ENCODE peak calls at places on chromosomes 16 and 17, in five cellular contexts. B is HCT116, N is GM23338, D is HepG2, E is upper lobe of left lung. Z is an unnamed sample.

GRCh38 chr17:82173351-82174041 is 39.1 kb downstream of the CCDC57 start:
- ATAC-seq in B (peak), N (peak), D (no peak), E (no peak), Z (no peak)

GRCh38 chr17:34241062-34241461 is 14.0 kb upstream of the CCL2 start:
- ATAC-seq in B (no peak), N (no peak), D (no peak), E (peak), Z (peak)

GRCh38 chr17:1467258-1467657 is 11.2 kb upstream of the CRK start:
- ATAC-seq in B (no peak), N (no peak), D (no peak), E (no peak), Z (no peak)

GRCh38 chr17:76753061-76753961 is 15.4 kb downstream of the MFSD11 start:
- ATAC-seq in B (no peak), N (no peak), D (no peak), E (no peak), Z (no peak)

GRCh38 chr17:6427284-6427781 is 7.6 kb downstream of the AIPL1 start:
- ATAC-seq in B (no peak), N (no peak), D (no peak), E (no peak), Z (no peak)

GRCh38 chr16:49024896-49025295 is 256.7 kb downstream of the CBLN1 start:
- ATAC-seq in B (no peak), N (no peak), D (peak), E (no peak), Z (no peak)

GRCh38 chr17:44738214-44738906 is 20.4 kb upstream of the ADAM11 start:
- ATAC-seq in B (no peak), N (peak), D (no peak), E (no peak), Z (no peak)

GRCh38 chr16:68884391-68884790 is 41.1 kb downstream of the TANGO6 start:
- ATAC-seq in B (no peak), N (no peak), D (no peak), E (no peak), Z (no peak)

GRCh38 chr17:44197980-44198720 is 1.5 kb downstream of the ATXN7L3 start:
- ATAC-seq in B (peak), N (peak), D (no peak), E (peak), Z (no peak)

GRCh38 chr17:32240745-32241144 is 24.9 kb upstream of the RHBDL3 start:
- ATAC-seq in B (no peak), N (peak), D (no peak), E (no peak), Z (no peak)

GRCh38 chr17:73203135-73203787 is 10.4 kb downstream of the COG1 start:
- ATAC-seq in B (no peak), N (no peak), D (peak), E (peak), Z (peak)

GRCh38 chr16:58127033-58127556 is 2.1 kb downstream of the CFAP20 start:
- ATAC-seq in B (no peak), N (no peak), D (no peak), E (peak), Z (no peak)

GRCh38 chr16:83273504-83274173 is 534.1 kb upstream of the HSBP1 start:
- ATAC-seq in B (no peak), N (no peak), D (no peak), E (no peak), Z (no peak)

GRCh38 chr17:76163919-76164318 is 22.9 kb upstream of the FOXJ1 start:
- ATAC-seq in B (no peak), N (peak), D (no peak), E (no peak), Z (no peak)

GRCh38 chr17:3697157-3697515 is 1.2 kb upstream of the P2RX5 start:
- ATAC-seq in B (no peak), N (no peak), D (no peak), E (no peak), Z (no peak)

GRCh38 chr16:17437142-17437720 is 33.5 kb downstream of the XYLT1 start:
- ATAC-seq in B (no peak), N (no peak), D (no peak), E (no peak), Z (no peak)

GRCh38 chr17:62162898-62163297 is 97.8 kb upstream of the MED13 start:
- ATAC-seq in B (no peak), N (no peak), D (no peak), E (no peak), Z (no peak)

GRCh38 chr16:80158766-80159165 is 382.0 kb upstream of the DYNLRB2 start:
- ATAC-seq in B (no peak), N (no peak), D (no peak), E (no peak), Z (no peak)

GRCh38 chr16:593406-593805 is 3.5 kb downstream of the RAB40C start:
- ATAC-seq in B (peak), N (no peak), D (no peak), E (no peak), Z (no peak)

GRCh38 chr16:9602201-9602600 is 510.8 kb downstream of the HAPSTR1 start:
- ATAC-seq in B (no peak), N (no peak), D (no peak), E (no peak), Z (no peak)

GRCh38 chr17:10013360-10014112 is 108.5 kb upstream of the RCVRN start:
- ATAC-seq in B (no peak), N (no peak), D (no peak), E (peak), Z (peak)

GRCh38 chr16:88003316-88003715 is 52.1 kb downstream of the BANP start:
- ATAC-seq in B (no peak), N (no peak), D (no peak), E (no peak), Z (no peak)

GRCh38 chr17:38601539-38602351 is 4.0 kb downstream of the SRCIN1 start:
- ATAC-seq in B (no peak), N (peak), D (peak), E (no peak), Z (no peak)

GRCh38 chr16:89330177-89330856 is 112.8 kb downstream of the ZNF778 start:
- ATAC-seq in B (peak), N (peak), D (peak), E (no peak), Z (no peak)

GRCh38 chr16:10957771-10958486 is 13.6 kb downstream of the CLEC16A start:
- ATAC-seq in B (no peak), N (no peak), D (no peak), E (no peak), Z (no peak)

GRCh38 chr16:46573008-46573833 is 48.0 kb downstream of the SHCBP1 start:
- ATAC-seq in B (peak), N (no peak), D (peak), E (no peak), Z (no peak)

GRCh38 chr16:29963021-29963743 is 1.3 kb downstream of the TMEM219 start:
- ATAC-seq in B (no peak), N (no peak), D (peak), E (no peak), Z (no peak)

GRCh38 chr17:32265192-32265895 is at the start of gene RHBDL3:
- ATAC-seq in B (peak), N (peak), D (peak), E (peak), Z (peak)

GRCh38 chr17:5500247-5500803 is 14.0 kb downstream of the MIS12 start:
- ATAC-seq in B (no peak), N (peak), D (no peak), E (peak), Z (peak)

GRCh38 chr16:4535627-4536108 is 2.9 kb downstream of the CDIP1 start:
- ATAC-seq in B (no peak), N (no peak), D (no peak), E (no peak), Z (no peak)

GRCh38 chr16:85395207-85395912 is 217.8 kb upstream of the GSE1 start:
- ATAC-seq in B (peak), N (peak), D (no peak), E (peak), Z (peak)

GRCh38 chr16:82082543-82083244 is 47.6 kb downstream of the HSD17B2 start:
- ATAC-seq in B (peak), N (no peak), D (peak), E (no peak), Z (no peak)

GRCh38 chr17:57281887-57282653 is 25.7 kb downstream of the MSI2 start:
- ATAC-seq in B (no peak), N (no peak), D (no peak), E (no peak), Z (no peak)

GRCh38 chr16:63289834-63290460 is 1253.7 kb upstream of the CDH8 start:
- ATAC-seq in B (no peak), N (peak), D (peak), E (peak), Z (no peak)

GRCh38 chr17:67528751-67529436 is 151.8 kb downstream of the PITPNC1 start:
- ATAC-seq in B (peak), N (peak), D (peak), E (peak), Z (peak)

GRCh38 chr16:48524348-48525200 is 85.4 kb downstream of the N4BP1 start:
- ATAC-seq in B (peak), N (no peak), D (peak), E (no peak), Z (no peak)

GRCh38 chr16:56199164-56199563 is 7.9 kb downstream of the GNAO1 start:
- ATAC-seq in B (no peak), N (no peak), D (no peak), E (no peak), Z (no peak)

GRCh38 chr16:3637371-3637923 is 17.0 kb upstream of the DNASE1 start:
- ATAC-seq in B (no peak), N (peak), D (peak), E (no peak), Z (no peak)

GRCh38 chr16:81610144-81610842 is 165.7 kb downstream of the CMIP start:
- ATAC-seq in B (peak), N (no peak), D (no peak), E (peak), Z (peak)

DNA sequence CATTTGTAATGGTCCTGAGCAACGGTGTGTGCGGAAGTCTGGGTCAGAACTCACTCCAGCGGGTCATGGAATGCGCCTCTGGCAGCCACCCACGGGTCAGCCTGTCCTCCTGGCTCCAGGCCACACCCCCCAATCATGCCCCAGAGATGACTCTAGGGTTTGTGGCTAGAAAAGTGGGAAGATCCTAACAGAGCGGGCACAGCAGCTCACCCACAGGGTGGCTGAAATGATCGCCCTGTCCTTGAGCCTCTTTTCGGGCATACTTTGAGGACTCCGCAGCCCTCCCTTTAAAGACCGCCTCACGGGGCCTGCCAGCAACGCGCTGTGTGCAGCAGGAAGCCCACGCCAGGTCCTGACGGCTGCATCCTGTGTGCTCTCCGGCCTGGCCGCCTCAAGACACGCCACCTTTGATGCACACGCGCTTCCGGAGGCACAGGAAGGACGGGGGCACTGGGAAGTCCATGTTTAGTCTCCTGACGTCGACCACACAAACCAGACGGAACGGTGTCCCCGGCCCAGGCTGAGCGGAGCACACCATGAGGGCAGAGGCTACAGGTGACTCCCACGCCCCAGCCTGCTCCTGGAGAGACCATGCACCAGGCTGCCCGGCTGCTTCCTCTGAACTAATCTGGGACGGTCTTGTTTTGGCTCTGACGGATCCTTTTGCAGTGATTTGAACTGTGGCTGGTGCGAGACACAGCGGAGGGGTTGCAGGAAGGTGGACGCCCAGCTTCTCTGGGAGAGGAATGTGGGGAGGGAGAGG is 92.9 kb downstream of the TBC1D16 start:
- ATAC-seq in B (no peak), N (no peak), D (no peak), E (peak), Z (peak)
- TF ChIP-seq POLR2AphosphoS5 in B (no peak), N (no peak), D (no peak), E (peak), Z (no peak)

GRCh38 chr16:50696575-50697420 is 3.4 kb downstream of the NOD2 start:
- ATAC-seq in B (peak), N (no peak), D (peak), E (peak), Z (peak)

GRCh38 chr16:50697421-50697715 is 4.0 kb downstream of the NOD2 start:
- ATAC-seq in B (no peak), N (no peak), D (no peak), E (no peak), Z (no peak)

GRCh38 chr16:50696126-50696525 is 2.7 kb downstream of the NOD2 start:
- ATAC-seq in B (no peak), N (no peak), D (peak), E (no peak), Z (no peak)

GRCh38 chr16:50699345-50700159 is 6.1 kb downstream of the NOD2 start:
- ATAC-seq in B (no peak), N (no peak), D (peak), E (no peak), Z (no peak)

DNA sequence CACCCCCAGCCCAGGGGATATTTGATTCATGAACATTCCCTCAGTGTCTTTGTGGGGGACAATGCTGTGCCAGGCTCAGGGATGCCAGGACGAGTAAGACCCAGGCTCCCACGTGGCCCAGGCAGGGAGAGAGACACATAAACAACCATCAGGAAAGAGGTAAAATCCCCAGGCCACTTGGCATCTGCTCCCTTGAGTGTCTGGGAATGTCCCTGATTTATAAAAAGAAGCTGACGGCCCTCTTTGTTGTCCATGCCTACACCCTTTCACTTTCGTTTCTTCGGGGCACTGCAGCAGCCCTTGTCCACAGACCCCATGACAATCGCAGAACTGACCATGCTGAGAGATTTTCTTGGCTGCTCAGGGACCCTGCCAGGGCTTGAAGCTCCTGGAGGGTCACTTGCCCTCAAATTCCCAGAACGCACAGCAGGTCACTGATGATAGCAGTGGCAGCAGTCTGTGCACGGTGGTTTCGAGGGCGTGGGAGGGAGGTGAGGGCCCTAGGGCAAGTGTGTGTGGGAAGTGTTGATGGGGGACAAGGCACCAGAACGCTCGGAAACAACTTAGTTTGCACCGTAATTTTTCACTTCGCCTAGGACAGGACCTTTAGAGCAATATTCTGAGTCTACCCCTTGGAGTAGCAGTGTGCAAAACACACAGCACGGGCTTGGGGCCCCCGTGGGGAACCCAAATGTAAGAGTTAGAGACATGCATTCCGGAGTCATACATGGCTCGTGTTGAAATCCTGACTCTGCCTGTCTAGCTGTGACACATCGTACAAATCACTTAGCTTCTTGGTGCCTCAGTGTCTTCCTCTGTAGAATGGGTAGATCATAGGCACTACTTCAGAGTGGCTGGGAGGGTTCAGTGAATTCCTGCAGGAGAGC is 4.7 kb downstream of the NOD2 start:
- ATAC-seq in B (no peak), N (no peak), D (no peak), E (peak), Z (peak)
- TF ChIP-seq POLR2AphosphoS5 in B (no peak), N (no peak), D (no peak), E (peak), Z (no peak)

GRCh38 chr17:50363217-50364060 is 9.5 kb downstream of the MRPL27 start:
- ATAC-seq in B (peak), N (peak), D (peak), E (no peak), Z (no peak)

GRCh38 chr17:50365165-50365564 is 7.8 kb downstream of the MRPL27 start:
- ATAC-seq in B (no peak), N (no peak), D (no peak), E (no peak), Z (no peak)

GRCh38 chr17:50362661-50363060 is 10.3 kb downstream of the MRPL27 start:
- ATAC-seq in B (no peak), N (no peak), D (no peak), E (no peak), Z (no peak)

GRCh38 chr17:50364715-50365114 is 8.3 kb downstream of the MRPL27 start:
- ATAC-seq in B (no peak), N (peak), D (peak), E (no peak), Z (no peak)

GRCh38 chr17:50364061-50364458 is 8.9 kb downstream of the MRPL27 start:
- ATAC-seq in B (no peak), N (no peak), D (no peak), E (no peak), Z (no peak)
- TF ChIP-seq POLR2AphosphoS5 in B (no peak), N (no peak), D (peak), E (no peak), Z (no peak)

GRCh38 chr16:67481561-67482259 is 753 bp upstream of the ATP6V0D1 start:
- ATAC-seq in B (peak), N (peak), D (peak), E (peak), Z (peak)
- TF ChIP-seq POLR2AphosphoS5 in B (no peak), N (no peak), D (no peak), E (no peak), Z (no peak)